ENCODE peak calls at places on chromosomes 13 and 19, in nine cellular contexts. U is body of pancreas, N is neural progenitor cell, X is stomach, Q is thoracic aorta, E is AG09309, S is cardiac fibroblast, K is PC-3, M is AG04450. F is an unnamed sample.

GRCh38 chr19:37218592-37218935 is 550 bp downstream of the ZNF383 start:
- DNase-seq in U (no peak), N (no peak), X (no peak), Q (no peak), E (peak), S (peak), K (no peak), M (no peak), F (no peak)

GRCh38 chr19:34502582-34503545 is 21.3 kb downstream of the WTIP start:
- DNase-seq in U (no peak), N (no peak), X (peak), Q (no peak), E (no peak), S (peak), K (no peak), M (no peak), F (no peak)

GRCh38 chr19:45769821-45770191 is 754 bp upstream of the SIX5 start:
- DNase-seq in U (no peak), N (peak), X (peak), Q (no peak), E (no peak), S (no peak), K (no peak), M (no peak), F (no peak)

GRCh38 chr19:2841858-2842574 is 741 bp downstream of the ZNF555 start:
- DNase-seq in U (peak), N (peak), X (no peak), Q (no peak), E (no peak), S (no peak), K (no peak), M (no peak), F (no peak)

GRCh38 chr13:75938811-75939525 is 302.8 kb downstream of the LMO7 start:
- DNase-seq in U (no peak), N (no peak), X (no peak), Q (no peak), E (no peak), S (peak), K (peak), M (no peak), F (no peak)

GRCh38 chr19:13881231-13881691 is 4.3 kb downstream of the NANOS3 start:
- DNase-seq in U (no peak), N (peak), X (no peak), Q (no peak), E (no peak), S (peak), K (no peak), M (no peak), F (no peak)

GRCh38 chr19:31312004-31312403 is 37.2 kb downstream of the TSHZ3 start:
- DNase-seq in U (no peak), N (no peak), X (no peak), Q (no peak), E (peak), S (peak), K (peak), M (peak), F (no peak)

GRCh38 chr13:86725105-86725504 is 925.9 kb upstream of the SLITRK6 start:
- DNase-seq in U (no peak), N (peak), X (no peak), Q (no peak), E (no peak), S (no peak), K (no peak), M (no peak), F (no peak)

GRCh38 chr13:98746968-98747367 is 5.5 kb downstream of the SLC15A1 start:
- DNase-seq in U (no peak), N (no peak), X (no peak), Q (no peak), E (no peak), S (no peak), K (peak), M (no peak), F (no peak)

GRCh38 chr19:17156947-17157302 is 58.2 kb upstream of the USE1 start:
- DNase-seq in U (no peak), N (no peak), X (no peak), Q (no peak), E (no peak), S (no peak), K (no peak), M (no peak), F (no peak)

GRCh38 chr13:93290503-93290902 is 63.9 kb downstream of the GPC6 start:
- DNase-seq in U (no peak), N (no peak), X (no peak), Q (no peak), E (no peak), S (peak), K (no peak), M (no peak), F (no peak)

GRCh38 chr13:113551081-113552000 is 33.2 kb upstream of the TFDP1 start:
- DNase-seq in U (no peak), N (no peak), X (peak), Q (no peak), E (no peak), S (no peak), K (no peak), M (no peak), F (no peak)

GRCh38 chr19:3186891-3187661 is 1.3 kb downstream of the NCLN start:
- DNase-seq in U (no peak), N (no peak), X (no peak), Q (no peak), E (no peak), S (no peak), K (peak), M (no peak), F (no peak)

GRCh38 chr13:19860884-19861655 is 2.4 kb downstream of the ZMYM5 start:
- DNase-seq in U (no peak), N (peak), X (no peak), Q (no peak), E (no peak), S (peak), K (peak), M (no peak), F (no peak)

GRCh38 chr19:14147797-14148605 is 11.6 kb upstream of the ASF1B start:
- DNase-seq in U (peak), N (peak), X (peak), Q (no peak), E (no peak), S (peak), K (peak), M (peak), F (no peak)

GRCh38 chr19:35899547-35900214 is 659 bp downstream of the NFKBID start:
- DNase-seq in U (peak), N (peak), X (peak), Q (no peak), E (no peak), S (peak), K (peak), M (no peak), F (peak)

GRCh38 chr13:36074659-36075058 is 56.5 kb downstream of the DCLK1 start:
- DNase-seq in U (no peak), N (no peak), X (no peak), Q (no peak), E (no peak), S (peak), K (no peak), M (no peak), F (no peak)

GRCh38 chr19:8304841-8305621 is 3.1 kb downstream of the CD320 start:
- DNase-seq in U (no peak), N (peak), X (peak), Q (no peak), E (no peak), S (no peak), K (no peak), M (no peak), F (no peak)

GRCh38 chr19:46124638-46125115 is at the start of gene IGFL3:
- DNase-seq in U (no peak), N (no peak), X (no peak), Q (no peak), E (peak), S (no peak), K (no peak), M (no peak), F (no peak)

GRCh38 chr19:58021541-58022282 is 12.1 kb upstream of the ZSCAN1 start:
- DNase-seq in U (peak), N (peak), X (no peak), Q (peak), E (peak), S (peak), K (no peak), M (no peak), F (no peak)

GRCh38 chr13:28239374-28239773 is 101.0 kb downstream of the PAN3 start:
- DNase-seq in U (no peak), N (no peak), X (no peak), Q (no peak), E (no peak), S (peak), K (no peak), M (no peak), F (no peak)

GRCh38 chr13:66886248-66886647 is 343.9 kb downstream of the PCDH9 start:
- DNase-seq in U (no peak), N (peak), X (no peak), Q (no peak), E (no peak), S (no peak), K (no peak), M (no peak), F (no peak)

GRCh38 chr13:22748866-22749586 is 431.8 kb upstream of the SGCG start:
- DNase-seq in U (no peak), N (no peak), X (no peak), Q (no peak), E (no peak), S (peak), K (no peak), M (no peak), F (no peak)

GRCh38 chr19:10289167-10289835 is 451 bp upstream of the ICAM5 start:
- DNase-seq in U (no peak), N (peak), X (peak), Q (no peak), E (no peak), S (no peak), K (peak), M (no peak), F (no peak)

GRCh38 chr19:33456076-33456844 is 65.3 kb downstream of the PEPD start:
- DNase-seq in U (no peak), N (no peak), X (no peak), Q (no peak), E (no peak), S (no peak), K (no peak), M (no peak), F (no peak)

GRCh38 chr19:49921871-49922755 is 6.9 kb upstream of the ATF5 start:
- DNase-seq in U (no peak), N (no peak), X (no peak), Q (no peak), E (no peak), S (peak), K (peak), M (peak), F (no peak)

GRCh38 chr19:58003153-58003828 is 671 bp upstream of the ZNF606 start:
- DNase-seq in U (no peak), N (no peak), X (no peak), Q (no peak), E (no peak), S (no peak), K (no peak), M (no peak), F (no peak)

GRCh38 chr19:51098366-51099069 is 9.7 kb downstream of the CTU1 start:
- DNase-seq in U (no peak), N (peak), X (no peak), Q (no peak), E (no peak), S (peak), K (no peak), M (no peak), F (no peak)

GRCh38 chr13:70960841-70961443 is 852.7 kb upstream of the KLHL1 start:
- DNase-seq in U (no peak), N (peak), X (no peak), Q (no peak), E (no peak), S (peak), K (peak), M (no peak), F (no peak)

GRCh38 chr19:3224346-3225325 is at the start of gene CELF5:
- DNase-seq in U (peak), N (peak), X (peak), Q (no peak), E (no peak), S (peak), K (peak), M (no peak), F (no peak)

GRCh38 chr19:34188388-34188787 is 16.1 kb downstream of the LSM14A start:
- DNase-seq in U (no peak), N (no peak), X (no peak), Q (no peak), E (no peak), S (no peak), K (no peak), M (no peak), F (no peak)

GRCh38 chr13:37503287-37503686 is 95.3 kb downstream of the POSTN start:
- DNase-seq in U (no peak), N (no peak), X (no peak), Q (no peak), E (no peak), S (no peak), K (no peak), M (no peak), F (no peak)

GRCh38 chr13:45584816-45585215 is 30.7 kb downstream of the ERICH6B start:
- DNase-seq in U (no peak), N (peak), X (no peak), Q (no peak), E (no peak), S (no peak), K (peak), M (no peak), F (no peak)

GRCh38 chr19:36686365-36687213 is 823 bp upstream of the ZNF567 start:
- DNase-seq in U (peak), N (peak), X (no peak), Q (no peak), E (no peak), S (peak), K (peak), M (no peak), F (no peak)

DNA sequence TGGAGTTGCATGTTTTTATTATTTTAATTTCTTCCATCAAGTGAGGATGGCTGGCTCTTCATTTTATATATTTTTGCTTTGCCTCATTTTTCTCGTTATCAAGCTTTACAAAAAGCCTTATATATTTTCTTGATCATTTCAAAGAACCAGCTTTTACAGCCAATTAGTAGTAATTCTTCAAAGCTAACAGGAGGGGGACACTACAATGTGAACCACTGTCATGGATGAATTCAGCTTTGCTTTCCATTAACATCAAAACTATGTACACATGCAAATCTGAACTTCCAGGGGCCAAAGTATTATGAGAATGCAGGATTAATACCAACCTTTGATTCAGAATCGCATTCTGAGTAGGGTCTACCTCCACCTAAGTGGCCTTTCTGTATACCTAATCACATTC is 11.1 kb downstream of the UQCRFS1 start:
- DNase-seq in U (no peak), N (no peak), X (no peak), Q (no peak), E (no peak), S (no peak), K (no peak), M (no peak), F (no peak)
- TF ChIP-seq CTCF in U (no peak), N (peak), X (no peak), Q (no peak), E (no peak), S (no peak), K (no peak), M (no peak), F (no peak)

GRCh38 chr13:46593403-46593802 is 40.4 kb downstream of the LRCH1 start:
- DNase-seq in U (no peak), N (no peak), X (no peak), Q (no peak), E (no peak), S (no peak), K (no peak), M (no peak), F (no peak)
- H3K4me3 ChIP-seq in U (no peak), N (no peak), X (no peak), Q (no peak), E (no peak), S (no peak), K (no peak), M (no peak), F (no peak)

DNA sequence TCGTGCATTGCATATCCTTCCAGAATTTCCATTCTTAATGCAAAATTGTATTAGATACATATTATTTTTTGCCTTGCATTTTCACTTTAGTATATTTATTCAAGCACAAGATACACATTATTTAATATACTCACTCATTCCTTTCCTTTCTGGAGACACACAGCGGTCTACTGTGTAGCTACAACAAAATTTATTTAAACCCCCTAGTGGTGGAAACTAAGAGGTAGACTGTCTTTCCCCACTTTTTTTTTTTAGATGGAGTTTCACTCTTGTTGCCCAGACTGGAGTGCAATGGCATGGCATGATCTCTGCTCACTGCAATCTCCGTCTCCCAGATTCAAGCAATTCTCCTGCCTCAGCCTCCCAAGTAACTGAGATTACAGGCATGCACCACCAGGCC is 2040.3 kb upstream of the PCDH20 start:
- DNase-seq in U (no peak), N (peak), X (no peak), Q (no peak), E (no peak), S (no peak), K (peak), M (no peak), F (no peak)
- TF ChIP-seq CTCF in U (no peak), N (peak), X (no peak), Q (no peak), E (peak), S (peak), K (peak), M (peak), F (no peak)

GRCh38 chr19:19405919-19406877 is 723 bp downstream of the GATAD2A start:
- DNase-seq in U (peak), N (peak), X (peak), Q (no peak), E (no peak), S (peak), K (peak), M (no peak), F (peak)

GRCh38 chr19:19404879-19405860 is at the start of gene GATAD2A:
- DNase-seq in U (peak), N (peak), X (peak), Q (peak), E (peak), S (peak), K (peak), M (peak), F (peak)

GRCh38 chr19:19409235-19410030 is 4.0 kb downstream of the GATAD2A start:
- DNase-seq in U (no peak), N (peak), X (no peak), Q (no peak), E (no peak), S (no peak), K (peak), M (no peak), F (peak)

GRCh38 chr19:19406878-19407639 is 1.6 kb downstream of the GATAD2A start:
- DNase-seq in U (peak), N (peak), X (peak), Q (no peak), E (no peak), S (peak), K (peak), M (no peak), F (peak)

DNA sequence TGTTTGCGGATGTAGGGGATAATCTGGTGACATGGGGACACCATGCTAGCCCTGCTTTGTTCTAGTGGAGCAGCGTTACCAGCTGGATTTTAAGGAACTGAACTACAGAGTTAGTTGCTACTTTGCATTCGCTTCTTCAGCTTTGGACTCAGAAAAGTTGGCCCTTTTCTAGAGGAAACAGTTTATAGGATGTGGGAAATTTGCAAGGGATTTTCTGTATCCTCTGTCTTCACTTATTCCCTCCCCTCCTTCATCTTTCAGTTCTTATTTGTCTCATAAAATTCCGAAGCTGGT is 2.1 kb downstream of the GATAD2A start:
- DNase-seq in U (no peak), N (peak), X (no peak), Q (no peak), E (no peak), S (no peak), K (no peak), M (no peak), F (no peak)
- H3K4me3 ChIP-seq in U (no peak), N (peak), X (peak), Q (peak), E (no peak), S (no peak), K (peak), M (peak), F (no peak)

DNA sequence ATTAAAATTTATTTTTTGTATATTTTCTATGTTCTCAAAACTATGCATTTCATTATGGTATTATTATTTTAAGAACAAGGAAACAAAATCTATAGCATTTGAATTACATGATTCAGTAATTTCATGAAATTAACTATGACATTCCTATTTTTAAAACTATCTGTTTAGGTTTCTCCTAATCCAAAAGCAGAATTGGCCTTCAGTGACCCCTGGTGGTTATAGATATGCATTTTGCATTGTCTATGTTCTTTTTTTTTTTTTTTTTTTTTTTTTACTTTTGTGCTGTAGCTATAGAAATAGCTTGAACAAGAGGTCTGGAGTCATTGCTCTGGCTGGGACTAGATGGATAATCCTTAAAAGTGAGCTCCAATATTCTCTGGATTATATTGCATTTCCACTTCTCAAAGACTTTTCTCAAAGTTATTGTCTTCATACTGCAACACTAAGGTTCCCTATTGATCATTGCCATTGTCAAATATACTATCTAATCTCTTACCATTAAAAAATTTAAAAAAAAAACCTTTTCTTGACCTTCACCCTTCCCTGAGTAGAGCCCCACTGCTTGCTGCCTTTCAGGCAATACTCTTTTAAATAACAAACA is 15.9 kb upstream of the DNAJC3 start:
- DNase-seq in U (peak), N (peak), X (no peak), Q (no peak), E (no peak), S (peak), K (peak), M (no peak), F (no peak)
- TF ChIP-seq CTCF in U (no peak), N (peak), X (no peak), Q (peak), E (peak), S (peak), K (peak), M (peak), F (peak)

GRCh38 chr13:30619731-30620130 is 2.0 kb downstream of the USPL1 start:
- DNase-seq in U (no peak), N (no peak), X (no peak), Q (no peak), E (no peak), S (peak), K (peak), M (no peak), F (no peak)
- H3K4me3 ChIP-seq in U (no peak), N (peak), X (peak), Q (peak), E (peak), S (no peak), K (peak), M (peak), F (peak)

GRCh38 chr19:5514001-5514400 is 53.8 kb downstream of the TINCR start:
- DNase-seq in U (no peak), N (no peak), X (no peak), Q (no peak), E (no peak), S (no peak), K (no peak), M (no peak), F (no peak)

GRCh38 chr19:5520501-5520900 is 47.3 kb downstream of the TINCR start:
- DNase-seq in U (no peak), N (no peak), X (no peak), Q (no peak), E (no peak), S (no peak), K (no peak), M (no peak), F (no peak)

GRCh38 chr19:5519076-5519475 is 48.7 kb downstream of the TINCR start:
- DNase-seq in U (no peak), N (no peak), X (no peak), Q (no peak), E (no peak), S (no peak), K (no peak), M (no peak), F (no peak)

GRCh38 chr19:5515737-5516136 is 52.0 kb downstream of the TINCR start:
- DNase-seq in U (no peak), N (no peak), X (no peak), Q (no peak), E (no peak), S (no peak), K (no peak), M (no peak), F (no peak)
- TF ChIP-seq CTCF in U (no peak), N (peak), X (no peak), Q (no peak), E (peak), S (peak), K (peak), M (no peak), F (peak)

F was measured in LNCaP clone FGC.